ENCODE peak calls at places on chromosomes 5 and 9, in nine cellular contexts. T, C, N, L, Z, F, W, A and Q are unnamed samples.

GRCh38 chr5:2071562-2071961 is 188.8 kb upstream of the IRX4 start:
- DNase-seq in N (no peak), F (no peak), W (no peak), C (no peak), A (no peak), Z (no peak), T (no peak), L (no peak), Q (no peak)

GRCh38 chr9:88503845-88504764 is 30.9 kb upstream of the NXNL2 start:
- DNase-seq in A (no peak), C (no peak), Z (no peak), T (no peak), N (no peak), L (no peak), W (no peak), F (no peak), Q (no peak)

GRCh38 chr9:38274746-38275250 is 117.7 kb upstream of the ALDH1B1 start:
- DNase-seq in Z (no peak), C (no peak), N (no peak), T (no peak), L (no peak), W (no peak), A (no peak), F (no peak), Q (no peak)

GRCh38 chr9:17578911-17579793 is at the start of gene SH3GL2:
- DNase-seq in A (peak), N (peak), T (peak), Z (no peak), C (peak), F (no peak), L (no peak), W (peak), Q (no peak)

GRCh38 chr5:74953961-74954720 is 88.0 kb upstream of the FAM169A start:
- DNase-seq in W (no peak), F (no peak), N (no peak), L (no peak), C (no peak), Z (no peak), A (peak), T (no peak), Q (no peak)

GRCh38 chr9:14313378-14313940 is 482 bp downstream of the NFIB start:
- DNase-seq in N (peak), F (no peak), A (no peak), T (no peak), Z (no peak), L (no peak), C (no peak), W (no peak), Q (no peak)

GRCh38 chr9:35771524-35771923 is 17.4 kb upstream of the MSMP start:
- DNase-seq in T (no peak), A (peak), N (peak), Z (no peak), F (no peak), C (no peak), W (no peak), L (no peak), Q (no peak)

GRCh38 chr5:88679638-88680037 is 203.3 kb downstream of the MEF2C start:
- DNase-seq in N (no peak), L (no peak), C (no peak), W (no peak), F (no peak), T (no peak), Z (no peak), A (no peak), Q (no peak)